ENCODE peak calls at places on chromosomes 7 and 10, in seven cellular contexts. One of them, this sample, is unnamed.

GRCh38 chr10:93790454-93790853 is 32.7 kb downstream of the LGI1 start:
- DNase-seq in Caco-2: no peak
- DNase-seq in cardiac muscle cell: no peak
- DNase-seq in body of pancreas: no peak
- DNase-seq in adrenal gland: no peak
- DNase-seq in OCI-LY7: no peak
- DNase-seq in lower lobe of right lung: no peak
- DNase-seq in this sample: no peak

GRCh38 chr10:33332183-33333031 is 2.1 kb downstream of the NRP1 start:
- DNase-seq in cardiac muscle cell: peak
- DNase-seq in adrenal gland: no peak
- DNase-seq in OCI-LY7: no peak
- DNase-seq in body of pancreas: no peak
- DNase-seq in lower lobe of right lung: no peak
- DNase-seq in Caco-2: no peak
- DNase-seq in this sample: no peak

GRCh38 chr10:126661841-126662520 is 8.5 kb downstream of the C10orf90 start:
- DNase-seq in body of pancreas: no peak
- DNase-seq in cardiac muscle cell: peak
- DNase-seq in lower lobe of right lung: no peak
- DNase-seq in Caco-2: no peak
- DNase-seq in OCI-LY7: no peak
- DNase-seq in adrenal gland: no peak
- DNase-seq in this sample: no peak

GRCh38 chr7:314853-315252 is 24.9 kb downstream of the FOXL3 start:
- DNase-seq in lower lobe of right lung: no peak
- DNase-seq in cardiac muscle cell: no peak
- DNase-seq in adrenal gland: no peak
- DNase-seq in OCI-LY7: no peak
- DNase-seq in body of pancreas: no peak
- DNase-seq in Caco-2: no peak
- DNase-seq in this sample: no peak

GRCh38 chr7:68109299-68109698 is 1112.7 kb downstream of the TYW1 start:
- DNase-seq in OCI-LY7: no peak
- DNase-seq in adrenal gland: no peak
- DNase-seq in body of pancreas: no peak
- DNase-seq in lower lobe of right lung: no peak
- DNase-seq in Caco-2: no peak
- DNase-seq in cardiac muscle cell: no peak
- DNase-seq in this sample: no peak

GRCh38 chr7:37694208-37695080 is 10.9 kb downstream of the GPR141 start:
- DNase-seq in lower lobe of right lung: peak
- DNase-seq in body of pancreas: peak
- DNase-seq in adrenal gland: peak
- DNase-seq in cardiac muscle cell: no peak
- DNase-seq in Caco-2: peak
- DNase-seq in OCI-LY7: no peak
- DNase-seq in this sample: no peak

GRCh38 chr10:61423178-61423577 is 30.0 kb downstream of the TMEM26 start:
- DNase-seq in lower lobe of right lung: no peak
- DNase-seq in adrenal gland: no peak
- DNase-seq in body of pancreas: no peak
- DNase-seq in Caco-2: no peak
- DNase-seq in cardiac muscle cell: no peak
- DNase-seq in OCI-LY7: no peak
- DNase-seq in this sample: no peak

GRCh38 chr7:92631067-92631829 is 41.1 kb upstream of the FAM133B start:
- DNase-seq in body of pancreas: no peak
- DNase-seq in adrenal gland: no peak
- DNase-seq in cardiac muscle cell: no peak
- DNase-seq in Caco-2: no peak
- DNase-seq in OCI-LY7: no peak
- DNase-seq in lower lobe of right lung: no peak
- DNase-seq in this sample: no peak

GRCh38 chr7:157616931-157617330 is 280.1 kb downstream of the DNAJB6 start:
- DNase-seq in Caco-2: no peak
- DNase-seq in OCI-LY7: no peak
- DNase-seq in cardiac muscle cell: no peak
- DNase-seq in adrenal gland: no peak
- DNase-seq in body of pancreas: no peak
- DNase-seq in lower lobe of right lung: no peak
- DNase-seq in this sample: no peak

GRCh38 chr10:131275691-131276090 is 35.8 kb downstream of the TCERG1L start:
- DNase-seq in lower lobe of right lung: no peak
- DNase-seq in OCI-LY7: no peak
- DNase-seq in cardiac muscle cell: no peak
- DNase-seq in Caco-2: no peak
- DNase-seq in adrenal gland: no peak
- DNase-seq in body of pancreas: no peak
- DNase-seq in this sample: no peak

GRCh38 chr7:46747869-46748576 is 827.0 kb upstream of the IGFBP3 start:
- DNase-seq in Caco-2: no peak
- DNase-seq in OCI-LY7: no peak
- DNase-seq in cardiac muscle cell: no peak
- DNase-seq in adrenal gland: no peak
- DNase-seq in lower lobe of right lung: no peak
- DNase-seq in body of pancreas: no peak
- DNase-seq in this sample: no peak

GRCh38 chr7:130356760-130357611 is 12.4 kb downstream of the CPA5 start:
- DNase-seq in adrenal gland: peak
- DNase-seq in body of pancreas: peak
- DNase-seq in lower lobe of right lung: no peak
- DNase-seq in OCI-LY7: no peak
- DNase-seq in Caco-2: no peak
- DNase-seq in cardiac muscle cell: peak
- DNase-seq in this sample: no peak

GRCh38 chr10:98041352-98042043 is 11.1 kb upstream of the CRTAC1 start:
- DNase-seq in adrenal gland: peak
- DNase-seq in lower lobe of right lung: peak
- DNase-seq in cardiac muscle cell: peak
- DNase-seq in Caco-2: peak
- DNase-seq in OCI-LY7: peak
- DNase-seq in body of pancreas: peak
- DNase-seq in this sample: peak

GRCh38 chr7:139696547-139696946 is 81.3 kb downstream of the HIPK2 start:
- DNase-seq in cardiac muscle cell: no peak
- DNase-seq in Caco-2: no peak
- DNase-seq in OCI-LY7: peak
- DNase-seq in lower lobe of right lung: no peak
- DNase-seq in body of pancreas: peak
- DNase-seq in adrenal gland: no peak
- DNase-seq in this sample: no peak

GRCh38 chr7:55502209-55502608 is 70.1 kb downstream of the VOPP1 start:
- DNase-seq in lower lobe of right lung: no peak
- DNase-seq in Caco-2: no peak
- DNase-seq in body of pancreas: no peak
- DNase-seq in adrenal gland: no peak
- DNase-seq in cardiac muscle cell: no peak
- DNase-seq in OCI-LY7: no peak
- DNase-seq in this sample: no peak

GRCh38 chr7:20340839-20341238 is 10.1 kb downstream of the ITGB8 start:
- DNase-seq in adrenal gland: no peak
- DNase-seq in OCI-LY7: no peak
- DNase-seq in Caco-2: no peak
- DNase-seq in body of pancreas: peak
- DNase-seq in lower lobe of right lung: no peak
- DNase-seq in cardiac muscle cell: peak
- DNase-seq in this sample: no peak

GRCh38 chr10:100014129-100014762 is 4.5 kb upstream of the DNMBP start:
- DNase-seq in adrenal gland: no peak
- DNase-seq in body of pancreas: no peak
- DNase-seq in Caco-2: no peak
- DNase-seq in cardiac muscle cell: no peak
- DNase-seq in OCI-LY7: peak
- DNase-seq in lower lobe of right lung: no peak
- DNase-seq in this sample: no peak

GRCh38 chr7:155356323-155357105 is 58.8 kb downstream of the INSIG1 start:
- DNase-seq in OCI-LY7: no peak
- DNase-seq in lower lobe of right lung: peak
- DNase-seq in Caco-2: no peak
- DNase-seq in cardiac muscle cell: no peak
- DNase-seq in adrenal gland: no peak
- DNase-seq in body of pancreas: peak
- DNase-seq in this sample: no peak

GRCh38 chr10:112949875-112950507 is at the start of gene TCF7L2:
- DNase-seq in Caco-2: peak
- DNase-seq in cardiac muscle cell: peak
- DNase-seq in adrenal gland: peak
- DNase-seq in body of pancreas: peak
- DNase-seq in OCI-LY7: peak
- DNase-seq in lower lobe of right lung: peak
- DNase-seq in this sample: peak

GRCh38 chr7:101486764-101487458 is 124.2 kb downstream of the COL26A1 start:
- DNase-seq in adrenal gland: peak
- DNase-seq in body of pancreas: no peak
- DNase-seq in Caco-2: peak
- DNase-seq in lower lobe of right lung: no peak
- DNase-seq in OCI-LY7: no peak
- DNase-seq in cardiac muscle cell: peak
- DNase-seq in this sample: no peak

DNA sequence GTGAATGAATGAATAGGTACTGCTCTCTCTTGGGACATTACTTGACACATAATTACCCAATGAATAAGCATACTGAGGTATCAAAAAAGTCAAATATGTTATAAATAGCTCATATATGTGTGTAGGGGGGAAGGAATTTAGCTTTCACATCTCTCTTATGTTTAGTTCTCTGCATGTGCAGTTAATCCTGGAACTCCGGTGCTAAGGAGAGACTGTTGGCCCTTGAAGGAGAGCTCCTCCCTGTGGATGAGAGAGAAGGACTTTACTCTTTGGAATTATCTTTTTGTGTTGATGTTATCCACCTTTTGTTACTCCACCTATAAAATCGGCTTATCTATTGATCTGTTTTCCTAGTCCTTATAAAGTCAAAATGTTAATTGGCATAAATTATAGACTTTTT is 1.2 kb downstream of the CFTR start:
- DNase-seq in Caco-2: no peak
- DNase-seq in cardiac muscle cell: no peak
- DNase-seq in adrenal gland: no peak
- DNase-seq in lower lobe of right lung: no peak
- DNase-seq in body of pancreas: no peak
- DNase-seq in OCI-LY7: no peak
- DNase-seq in this sample: no peak
- H3K4me3 ChIP-seq in Caco-2: peak
- H3K4me3 ChIP-seq in cardiac muscle cell: peak
- H3K4me3 ChIP-seq in adrenal gland: no peak
- H3K4me3 ChIP-seq in lower lobe of right lung: peak
- H3K4me3 ChIP-seq in body of pancreas: peak
- H3K4me3 ChIP-seq in OCI-LY7: no peak
- H3K4me3 ChIP-seq in this sample: no peak

GRCh38 chr10:3902809-3903410 is 117.9 kb upstream of the KLF6 start:
- DNase-seq in body of pancreas: no peak
- DNase-seq in OCI-LY7: no peak
- DNase-seq in Caco-2: no peak
- DNase-seq in adrenal gland: no peak
- DNase-seq in cardiac muscle cell: peak
- DNase-seq in lower lobe of right lung: no peak
- DNase-seq in this sample: no peak

GRCh38 chr10:3904419-3904975 is 119.5 kb upstream of the KLF6 start:
- DNase-seq in lower lobe of right lung: no peak
- DNase-seq in cardiac muscle cell: no peak
- DNase-seq in adrenal gland: no peak
- DNase-seq in body of pancreas: no peak
- DNase-seq in OCI-LY7: no peak
- DNase-seq in Caco-2: no peak
- DNase-seq in this sample: no peak

GRCh38 chr10:3898821-3899220 is 113.8 kb upstream of the KLF6 start:
- DNase-seq in adrenal gland: no peak
- DNase-seq in cardiac muscle cell: no peak
- DNase-seq in lower lobe of right lung: peak
- DNase-seq in Caco-2: no peak
- DNase-seq in OCI-LY7: no peak
- DNase-seq in body of pancreas: peak
- DNase-seq in this sample: peak

GRCh38 chr10:3901370-3901769 is 116.4 kb upstream of the KLF6 start:
- DNase-seq in adrenal gland: no peak
- DNase-seq in Caco-2: no peak
- DNase-seq in body of pancreas: no peak
- DNase-seq in OCI-LY7: no peak
- DNase-seq in cardiac muscle cell: no peak
- DNase-seq in lower lobe of right lung: no peak
- DNase-seq in this sample: no peak

GRCh38 chr10:3902054-3902808 is 117.2 kb upstream of the KLF6 start:
- DNase-seq in OCI-LY7: peak
- DNase-seq in adrenal gland: no peak
- DNase-seq in cardiac muscle cell: peak
- DNase-seq in body of pancreas: peak
- DNase-seq in lower lobe of right lung: no peak
- DNase-seq in Caco-2: no peak
- DNase-seq in this sample: no peak
- TF ChIP-seq CTCF in OCI-LY7: no peak
- TF ChIP-seq CTCF in adrenal gland: no peak
- TF ChIP-seq CTCF in cardiac muscle cell: no peak
- TF ChIP-seq CTCF in body of pancreas: no peak
- TF ChIP-seq CTCF in lower lobe of right lung: no peak
- TF ChIP-seq CTCF in Caco-2: no peak
- TF ChIP-seq CTCF in this sample: peak

GRCh38 chr7:1919539-1920265 is 249.6 kb downstream of the ELFN1 start:
- DNase-seq in cardiac muscle cell: no peak
- DNase-seq in OCI-LY7: no peak
- DNase-seq in adrenal gland: peak
- DNase-seq in lower lobe of right lung: peak
- DNase-seq in Caco-2: no peak
- DNase-seq in body of pancreas: peak
- DNase-seq in this sample: no peak
- H3K4me3 ChIP-seq in cardiac muscle cell: no peak
- H3K4me3 ChIP-seq in OCI-LY7: no peak
- H3K4me3 ChIP-seq in adrenal gland: peak
- H3K4me3 ChIP-seq in lower lobe of right lung: peak
- H3K4me3 ChIP-seq in Caco-2: no peak
- H3K4me3 ChIP-seq in body of pancreas: no peak
- H3K4me3 ChIP-seq in this sample: no peak

GRCh38 chr10:21753497-21754270 is 219.7 kb downstream of the MLLT10 start:
- DNase-seq in OCI-LY7: no peak
- DNase-seq in lower lobe of right lung: no peak
- DNase-seq in adrenal gland: no peak
- DNase-seq in cardiac muscle cell: no peak
- DNase-seq in Caco-2: no peak
- DNase-seq in body of pancreas: no peak
- DNase-seq in this sample: no peak

GRCh38 chr10:21747809-21748208 is 213.8 kb downstream of the MLLT10 start:
- DNase-seq in Caco-2: no peak
- DNase-seq in cardiac muscle cell: no peak
- DNase-seq in adrenal gland: no peak
- DNase-seq in body of pancreas: no peak
- DNase-seq in OCI-LY7: no peak
- DNase-seq in lower lobe of right lung: no peak
- DNase-seq in this sample: no peak

GRCh38 chr10:21751341-21752310 is 217.6 kb downstream of the MLLT10 start:
- DNase-seq in Caco-2: peak
- DNase-seq in body of pancreas: no peak
- DNase-seq in lower lobe of right lung: no peak
- DNase-seq in adrenal gland: no peak
- DNase-seq in cardiac muscle cell: no peak
- DNase-seq in OCI-LY7: no peak
- DNase-seq in this sample: no peak

GRCh38 chr10:21749788-21750187 is 215.8 kb downstream of the MLLT10 start:
- DNase-seq in adrenal gland: no peak
- DNase-seq in Caco-2: no peak
- DNase-seq in OCI-LY7: no peak
- DNase-seq in lower lobe of right lung: no peak
- DNase-seq in body of pancreas: no peak
- DNase-seq in cardiac muscle cell: peak
- DNase-seq in this sample: no peak

GRCh38 chr10:21750424-21750823 is 216.4 kb downstream of the MLLT10 start:
- DNase-seq in body of pancreas: no peak
- DNase-seq in lower lobe of right lung: no peak
- DNase-seq in cardiac muscle cell: no peak
- DNase-seq in Caco-2: no peak
- DNase-seq in OCI-LY7: no peak
- DNase-seq in adrenal gland: no peak
- DNase-seq in this sample: no peak
- TF ChIP-seq CTCF in body of pancreas: no peak
- TF ChIP-seq CTCF in lower lobe of right lung: no peak
- TF ChIP-seq CTCF in cardiac muscle cell: no peak
- TF ChIP-seq CTCF in Caco-2: no peak
- TF ChIP-seq CTCF in OCI-LY7: no peak
- TF ChIP-seq CTCF in adrenal gland: no peak
- TF ChIP-seq CTCF in this sample: no peak

This sample was measured in LNCaP clone FGC.